ENCODE peak calls at places on chromosomes 11 and 22, in ten cellular contexts. T is GM23338, U is breast epithelium, J is H1, F is sigmoid colon, Z is HL-60, X is GM12878, C is K562, H is esophagus muscularis mucosa, K is stomach. Y is an unnamed sample.
A peak's percentile ranks its signal among the peaks of the same experiment; 100 is the strongest.

GRCh38 chr11:42048141-42048540 is 588.7 kb upstream of the LRRC4C start:
- DNase-seq in U (no peak), K (no peak), F (no peak), C (no peak), X (no peak), J (no peak), Z (no peak), T (no peak), H (no peak), Y (no peak)

GRCh38 chr11:88293931-88294330 is 43.6 kb downstream of the CTSC start:
- DNase-seq in C (no peak), X (no peak), K (no peak), J (no peak), T (no peak), Z (no peak), U (no peak), F (no peak), H (no peak), Y (no peak)

GRCh38 chr22:17269607-17270261 is 50.5 kb upstream of the ADA2 start:
- DNase-seq in K (no peak), Z (no peak), H (no peak), U (no peak), F (no peak), X (no peak), J (no peak), C (no peak), T (no peak), Y (no peak)

GRCh38 chr11:111917312-111917711 is 1.4 kb upstream of the C11orf52 start:
- DNase-seq in Z (no peak), J (no peak), C (no peak), T (no peak), F (no peak), X (no peak), K (no peak), H (peak; percentile 64), U (no peak), Y (no peak)

GRCh38 chr22:44870021-44870420 is 117.6 kb downstream of the ARHGAP8 start:
- DNase-seq in U (no peak), T (peak; percentile 29), K (no peak), C (peak; percentile 49), J (no peak), Z (no peak), X (no peak), H (no peak), F (no peak), Y (no peak)

GRCh38 chr22:49344196-49344595 is 483.5 kb downstream of the BRD1 start:
- DNase-seq in F (no peak), J (no peak), K (no peak), X (no peak), T (no peak), U (no peak), H (no peak), C (no peak), Z (no peak), Y (no peak)

GRCh38 chr11:122633219-122633829 is 22.2 kb upstream of the UBASH3B start:
- DNase-seq in K (no peak), J (no peak), C (no peak), Z (peak; percentile 48), T (peak; percentile 73), F (peak; percentile 46), X (no peak), U (no peak), H (no peak), Y (no peak)

GRCh38 chr22:47592791-47593190 is 830.3 kb downstream of the TBC1D22A start:
- DNase-seq in U (no peak), X (no peak), K (peak; percentile 22), C (no peak), H (no peak), Z (no peak), J (no peak), T (no peak), F (peak; percentile 39), Y (no peak)

GRCh38 chr11:94597896-94598295 is 30.7 kb downstream of the PIWIL4 start:
- DNase-seq in J (no peak), Z (peak; percentile 48), F (no peak), C (no peak), T (peak; percentile 16), X (no peak), U (no peak), H (no peak), K (peak; percentile 45), Y (no peak)

GRCh38 chr22:30204015-30204741 is 42.4 kb downstream of the LIF start:
- DNase-seq in H (no peak), T (no peak), J (no peak), Z (no peak), X (no peak), K (peak; percentile 17), C (no peak), F (no peak), U (no peak), Y (no peak)
- H3K27ac ChIP-seq in H (peak overlapping the region; percentile 48), T (no peak overlapping the region), J (no peak overlapping the region), Z (no peak overlapping the region), X (no peak overlapping the region), K (peak overlapping the region; percentile 62), C (no peak overlapping the region), F (peak overlapping the region; percentile 50), U (peak overlapping the region; percentile 88), Y (peak overlapping the region; percentile 98)

GRCh38 chr22:41178425-41178975 is 26.6 kb upstream of the L3MBTL2 start:
- DNase-seq in U (no peak), T (no peak), F (peak; percentile 71), C (no peak), X (no peak), K (no peak), J (peak; percentile 35), Z (no peak), H (no peak), Y (no peak)

GRCh38 chr22:41180926-41181325 is 24.2 kb upstream of the L3MBTL2 start:
- DNase-seq in F (no peak), T (no peak), C (no peak), K (no peak), Z (no peak), X (no peak), U (no peak), H (no peak), J (no peak), Y (no peak)

GRCh38 chr22:41175546-41175945 is 29.6 kb upstream of the L3MBTL2 start:
- DNase-seq in F (no peak), Z (no peak), K (no peak), U (no peak), X (no peak), C (no peak), T (no peak), J (no peak), H (no peak), Y (no peak)

GRCh38 chr22:41177626-41178424 is 27.3 kb upstream of the L3MBTL2 start:
- DNase-seq in X (no peak), U (no peak), K (no peak), J (no peak), F (no peak), T (no peak), Z (no peak), C (no peak), H (no peak), Y (no peak)

DNA sequence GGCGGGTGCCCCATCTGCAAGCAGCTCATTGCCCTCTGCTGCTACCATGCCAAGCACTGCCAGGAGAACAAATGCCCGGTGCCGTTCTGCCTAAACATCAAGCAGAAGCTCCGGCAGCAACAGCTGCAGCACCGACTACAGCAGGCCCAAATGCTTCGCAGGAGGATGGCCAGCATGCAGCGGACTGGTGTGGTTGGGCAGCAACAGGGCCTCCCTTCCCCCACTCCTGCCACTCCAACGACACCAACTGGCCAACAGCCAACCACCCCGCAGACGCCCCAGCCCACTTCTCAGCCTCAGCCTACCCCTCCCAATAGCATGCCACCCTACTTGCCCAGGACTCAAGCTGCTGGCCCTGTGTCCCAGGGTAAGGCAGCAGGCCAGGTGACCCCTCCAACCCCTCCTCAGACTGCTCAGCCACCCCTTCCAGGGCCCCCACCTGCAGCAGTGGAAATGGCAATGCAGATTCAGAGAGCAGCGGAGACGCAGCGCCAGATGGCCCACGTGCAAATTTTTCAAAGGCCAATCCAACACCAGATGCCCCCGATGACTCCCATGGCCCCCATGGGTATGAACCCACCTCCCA is 28.0 kb upstream of the L3MBTL2 start:
- DNase-seq in F (no peak), Z (no peak), X (no peak), J (no peak), C (no peak), U (no peak), T (no peak), H (no peak), K (no peak), Y (no peak)
- TF ChIP-seq POLR2AphosphoS5 in F (no peak), Z (no peak), X (no peak), J (peak; percentile 39), C (no peak), U (no peak), T (no peak), H (no peak), K (no peak), Y (no peak)

GRCh38 chr22:22213231-22213630 is 31.4 kb upstream of the VPREB1 start:
- DNase-seq in J (no peak), T (no peak), H (peak; percentile 57), Z (no peak), U (no peak), X (no peak), C (no peak), F (no peak), K (no peak), Y (no peak)

GRCh38 chr22:22207845-22208564 is 36.6 kb upstream of the VPREB1 start:
- DNase-seq in J (peak; percentile 92), U (peak; percentile 62), H (no peak), Z (peak; percentile 89), K (peak; percentile 76), F (no peak), T (peak; percentile 87), X (peak; percentile 62), C (peak; percentile 97), Y (no peak)

GRCh38 chr22:22210375-22210774 is 34.2 kb upstream of the VPREB1 start:
- DNase-seq in T (no peak), F (no peak), X (no peak), K (no peak), C (no peak), H (no peak), J (no peak), U (no peak), Z (no peak), Y (peak; percentile 32)

GRCh38 chr22:22210889-22211833 is 33.4 kb upstream of the VPREB1 start:
- DNase-seq in T (no peak), Z (no peak), K (no peak), H (no peak), C (no peak), J (no peak), F (no peak), U (peak; percentile 5), X (no peak), Y (no peak)

DNA sequence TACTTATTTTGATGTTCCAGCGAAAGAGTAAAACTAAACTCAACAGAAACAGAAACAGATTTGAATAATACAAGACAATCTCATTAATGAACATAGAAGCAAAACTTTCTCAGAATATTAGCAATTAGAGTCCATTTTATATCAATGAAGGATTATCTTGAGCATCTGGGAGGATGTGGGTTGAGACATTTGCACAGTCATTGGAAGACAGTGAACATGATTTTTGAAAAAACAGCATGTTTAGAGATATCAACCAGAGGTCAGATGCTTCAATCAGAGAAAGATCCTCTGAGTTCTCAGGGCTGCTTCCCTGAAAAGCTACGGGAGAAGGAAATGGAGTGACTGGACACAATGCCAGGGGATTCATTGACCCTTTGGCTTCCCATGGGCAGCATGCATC is 35.9 kb upstream of the VPREB1 start:
- DNase-seq in U (no peak), J (no peak), Z (no peak), C (no peak), K (no peak), T (no peak), H (no peak), F (no peak), X (no peak), Y (no peak)
- H3K27me3 ChIP-seq in U (peaks cover 4% of the 10 kb centered on the region), J (peaks cover 78% of the 10 kb centered on the region), Z (no peaks in the 10 kb centered on the region), C (peaks cover 47% of the 10 kb centered on the region), K (peaks cover 5% of the 10 kb centered on the region), T (peaks cover 100% of the 10 kb centered on the region), H (peaks cover 71% of the 10 kb centered on the region), F (peaks cover 40% of the 10 kb centered on the region), X (no peaks in the 10 kb centered on the region), Y (no peaks in the 10 kb centered on the region)

GRCh38 chr22:21949948-21950347 is 2.7 kb downstream of the PPM1F start:
- DNase-seq in H (no peak), U (no peak), X (no peak), T (no peak), F (no peak), J (no peak), C (no peak), Z (no peak), K (no peak), Y (no peak)
- H3K27ac ChIP-seq in H (peak overlapping the region; percentile 98), U (peak overlapping the region; percentile 97), X (no peak overlapping the region), T (no peak overlapping the region), F (peak overlapping the region; percentile 25), J (no peak overlapping the region), C (no peak overlapping the region), Z (peak overlapping the region; percentile 48), K (peak overlapping the region; percentile 61), Y (no peak overlapping the region)